ENCODE peak calls at places on chromosomes 7 and 10, in five cellular contexts. One of them, this sample, is unnamed.

GRCh38 chr7:158611541-158611940 is 23.9 kb upstream of the PTPRN2 start:
- DNase-seq in heart left ventricle: no peak
- DNase-seq in epithelial cell of esophagus: no peak
- DNase-seq in mammary epithelial cell: no peak
- DNase-seq in cardiac fibroblast: no peak
- DNase-seq in this sample: no peak

GRCh38 chr7:9125246-9125645 is 691.8 kb downstream of the NXPH1 start:
- DNase-seq in heart left ventricle: no peak
- DNase-seq in epithelial cell of esophagus: no peak
- DNase-seq in mammary epithelial cell: no peak
- DNase-seq in cardiac fibroblast: no peak
- DNase-seq in this sample: no peak

GRCh38 chr10:72229261-72230251 is 13.5 kb upstream of the ASCC1 start:
- DNase-seq in heart left ventricle: no peak
- DNase-seq in epithelial cell of esophagus: peak; percentile 14
- DNase-seq in mammary epithelial cell: no peak
- DNase-seq in cardiac fibroblast: peak; percentile 77
- DNase-seq in this sample: peak; percentile 40

GRCh38 chr10:114472874-114473248 is 68.6 kb upstream of the AFAP1L2 start:
- DNase-seq in heart left ventricle: no peak
- DNase-seq in epithelial cell of esophagus: no peak
- DNase-seq in mammary epithelial cell: no peak
- DNase-seq in cardiac fibroblast: no peak
- DNase-seq in this sample: no peak

GRCh38 chr10:91598211-91598981 is 34.5 kb downstream of the PPP1R3C start:
- DNase-seq in heart left ventricle: no peak
- DNase-seq in epithelial cell of esophagus: peak; percentile 90
- DNase-seq in mammary epithelial cell: peak; percentile 87
- DNase-seq in cardiac fibroblast: peak; percentile 79
- DNase-seq in this sample: peak; percentile 99

GRCh38 chr7:130941322-130942210 is 207.6 kb upstream of the KLF14 start:
- DNase-seq in heart left ventricle: peak; percentile 46
- DNase-seq in epithelial cell of esophagus: peak; percentile 67
- DNase-seq in mammary epithelial cell: peak; percentile 79
- DNase-seq in cardiac fibroblast: peak; percentile 54
- DNase-seq in this sample: peak; percentile 84

GRCh38 chr10:72309290-72310240 is 35.8 kb downstream of the DDIT4 start:
- DNase-seq in heart left ventricle: no peak
- DNase-seq in epithelial cell of esophagus: no peak
- DNase-seq in mammary epithelial cell: no peak
- DNase-seq in cardiac fibroblast: peak; percentile 91
- DNase-seq in this sample: peak; percentile 80

GRCh38 chr10:46250898-46251856 is 35.6 kb upstream of the ANTXRL start:
- DNase-seq in heart left ventricle: no peak
- DNase-seq in epithelial cell of esophagus: no peak
- DNase-seq in mammary epithelial cell: no peak
- DNase-seq in cardiac fibroblast: no peak
- DNase-seq in this sample: no peak

GRCh38 chr10:35795131-35795819 is 153.2 kb upstream of the FZD8 start:
- DNase-seq in heart left ventricle: no peak
- DNase-seq in epithelial cell of esophagus: peak; percentile 69
- DNase-seq in mammary epithelial cell: peak; percentile 42
- DNase-seq in cardiac fibroblast: peak; percentile 18
- DNase-seq in this sample: peak; percentile 10

GRCh38 chr10:8060010-8060703 is 5.7 kb downstream of the GATA3 start:
- DNase-seq in heart left ventricle: no peak
- DNase-seq in epithelial cell of esophagus: no peak
- DNase-seq in mammary epithelial cell: peak; percentile 82
- DNase-seq in cardiac fibroblast: no peak
- DNase-seq in this sample: no peak

GRCh38 chr7:155490697-155491628 is 33.0 kb downstream of the EN2 start:
- DNase-seq in heart left ventricle: peak; percentile 37
- DNase-seq in epithelial cell of esophagus: no peak
- DNase-seq in mammary epithelial cell: no peak
- DNase-seq in cardiac fibroblast: peak; percentile 22
- DNase-seq in this sample: no peak

GRCh38 chr7:8389898-8390642 is 43.3 kb upstream of the NXPH1 start:
- DNase-seq in heart left ventricle: no peak
- DNase-seq in epithelial cell of esophagus: peak; percentile 7
- DNase-seq in mammary epithelial cell: peak; percentile 3
- DNase-seq in cardiac fibroblast: no peak
- DNase-seq in this sample: no peak

GRCh38 chr7:5421626-5422323 is 1.9 kb downstream of the TNRC18 start:
- DNase-seq in heart left ventricle: peak; percentile 73
- DNase-seq in epithelial cell of esophagus: no peak
- DNase-seq in mammary epithelial cell: peak; percentile 49
- DNase-seq in cardiac fibroblast: peak; percentile 77
- DNase-seq in this sample: peak; percentile 93

GRCh38 chr10:8088504-8088903 is 34.0 kb downstream of the GATA3 start:
- DNase-seq in heart left ventricle: no peak
- DNase-seq in epithelial cell of esophagus: no peak
- DNase-seq in mammary epithelial cell: no peak
- DNase-seq in cardiac fibroblast: no peak
- DNase-seq in this sample: no peak

GRCh38 chr7:96233528-96234154 is 88.3 kb downstream of the SLC25A13 start:
- DNase-seq in heart left ventricle: no peak
- DNase-seq in epithelial cell of esophagus: no peak
- DNase-seq in mammary epithelial cell: no peak
- DNase-seq in cardiac fibroblast: no peak
- DNase-seq in this sample: no peak

GRCh38 chr7:85103352-85103751 is 83.5 kb downstream of the SEMA3D start:
- DNase-seq in heart left ventricle: no peak
- DNase-seq in epithelial cell of esophagus: peak; percentile 23
- DNase-seq in mammary epithelial cell: peak; percentile 48
- DNase-seq in cardiac fibroblast: peak; percentile 45
- DNase-seq in this sample: no peak

GRCh38 chr7:158734861-158735260 is 30.3 kb upstream of the NCAPG2 start:
- DNase-seq in heart left ventricle: no peak
- DNase-seq in epithelial cell of esophagus: peak; percentile 56
- DNase-seq in mammary epithelial cell: no peak
- DNase-seq in cardiac fibroblast: peak; percentile 31
- DNase-seq in this sample: peak; percentile 29

GRCh38 chr10:11012880-11013279 is 4.8 kb upstream of the CELF2 start:
- DNase-seq in heart left ventricle: no peak
- DNase-seq in epithelial cell of esophagus: no peak
- DNase-seq in mammary epithelial cell: no peak
- DNase-seq in cardiac fibroblast: no peak
- DNase-seq in this sample: no peak

GRCh38 chr10:3525832-3526449 is 259.1 kb downstream of the KLF6 start:
- DNase-seq in heart left ventricle: no peak
- DNase-seq in epithelial cell of esophagus: peak; percentile 98
- DNase-seq in mammary epithelial cell: peak; percentile 92
- DNase-seq in cardiac fibroblast: peak; percentile 95
- DNase-seq in this sample: peak; percentile 98

GRCh38 chr10:79235765-79236755 is 111.2 kb upstream of the PPIF start:
- DNase-seq in heart left ventricle: no peak
- DNase-seq in epithelial cell of esophagus: no peak
- DNase-seq in mammary epithelial cell: no peak
- DNase-seq in cardiac fibroblast: no peak
- DNase-seq in this sample: no peak

GRCh38 chr10:43278216-43278615 is 11.4 kb upstream of the RASGEF1A start:
- DNase-seq in heart left ventricle: no peak
- DNase-seq in epithelial cell of esophagus: peak; percentile 60
- DNase-seq in mammary epithelial cell: peak; percentile 10
- DNase-seq in cardiac fibroblast: no peak
- DNase-seq in this sample: no peak

GRCh38 chr7:99910976-99911375 is 8.4 kb downstream of the TRIM4 start:
- DNase-seq in heart left ventricle: no peak
- DNase-seq in epithelial cell of esophagus: no peak
- DNase-seq in mammary epithelial cell: no peak
- DNase-seq in cardiac fibroblast: no peak
- DNase-seq in this sample: no peak

GRCh38 chr10:7297094-7297493 is 113.7 kb downstream of the SFMBT2 start:
- DNase-seq in heart left ventricle: no peak
- DNase-seq in epithelial cell of esophagus: no peak
- DNase-seq in mammary epithelial cell: no peak
- DNase-seq in cardiac fibroblast: no peak
- DNase-seq in this sample: no peak

GRCh38 chr10:5014936-5015335 is 11.3 kb upstream of the AKR1C2 start:
- DNase-seq in heart left ventricle: no peak
- DNase-seq in epithelial cell of esophagus: peak; percentile 45
- DNase-seq in mammary epithelial cell: no peak
- DNase-seq in cardiac fibroblast: peak; percentile 43
- DNase-seq in this sample: no peak

GRCh38 chr7:1105189-1105588 is 17.3 kb downstream of the GPER1 start:
- DNase-seq in heart left ventricle: no peak
- DNase-seq in epithelial cell of esophagus: no peak
- DNase-seq in mammary epithelial cell: no peak
- DNase-seq in cardiac fibroblast: no peak
- DNase-seq in this sample: no peak

DNA sequence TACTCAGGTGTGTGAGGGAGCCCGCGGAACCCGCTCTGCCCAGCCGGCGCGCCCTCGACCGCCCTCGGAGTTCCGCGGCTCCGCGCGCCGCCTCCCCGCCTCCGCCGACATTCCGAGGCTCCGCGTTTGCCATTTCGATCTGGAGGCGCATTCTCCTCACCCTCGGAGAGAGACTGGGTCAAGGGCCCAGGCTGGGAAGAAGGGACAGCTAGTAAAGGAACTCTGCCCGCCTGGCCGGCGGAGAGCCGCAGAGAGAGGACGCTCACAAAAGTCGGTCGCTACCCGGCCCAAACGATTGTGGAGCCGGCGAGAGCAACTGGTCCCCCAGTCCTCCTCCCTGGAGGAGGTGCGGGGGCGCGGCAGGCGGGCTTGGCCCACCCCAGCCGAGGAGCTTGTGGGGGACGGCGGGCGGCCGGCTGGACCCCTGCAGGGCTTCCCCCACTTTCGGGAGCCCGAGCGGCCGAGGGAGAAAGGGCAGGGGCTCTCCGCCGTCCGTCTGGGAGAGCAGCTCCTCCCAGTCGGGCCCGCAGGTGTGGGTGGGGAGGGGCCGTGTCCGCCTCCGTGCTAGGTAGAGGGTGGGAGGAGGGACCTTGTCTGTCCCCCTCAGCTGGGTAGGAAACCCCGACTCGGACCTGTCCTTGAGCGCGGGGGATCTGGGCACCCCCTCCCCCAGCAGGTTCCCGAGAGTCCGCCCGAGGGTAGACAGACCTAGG is 74.3 kb upstream of the LEP start:
- DNase-seq in heart left ventricle: no peak
- DNase-seq in epithelial cell of esophagus: peak; percentile 27
- DNase-seq in mammary epithelial cell: peak; percentile 12
- DNase-seq in cardiac fibroblast: peak; percentile 3
- DNase-seq in this sample: no peak
- H3K4me3 ChIP-seq in heart left ventricle: no peak overlapping the region
- H3K4me3 ChIP-seq in epithelial cell of esophagus: peak overlapping the region; percentile 41
- H3K4me3 ChIP-seq in mammary epithelial cell: peak overlapping the region; percentile 35
- H3K4me3 ChIP-seq in cardiac fibroblast: peak overlapping the region; percentile 7
- H3K4me3 ChIP-seq in this sample: peak overlapping the region; percentile 18

DNA sequence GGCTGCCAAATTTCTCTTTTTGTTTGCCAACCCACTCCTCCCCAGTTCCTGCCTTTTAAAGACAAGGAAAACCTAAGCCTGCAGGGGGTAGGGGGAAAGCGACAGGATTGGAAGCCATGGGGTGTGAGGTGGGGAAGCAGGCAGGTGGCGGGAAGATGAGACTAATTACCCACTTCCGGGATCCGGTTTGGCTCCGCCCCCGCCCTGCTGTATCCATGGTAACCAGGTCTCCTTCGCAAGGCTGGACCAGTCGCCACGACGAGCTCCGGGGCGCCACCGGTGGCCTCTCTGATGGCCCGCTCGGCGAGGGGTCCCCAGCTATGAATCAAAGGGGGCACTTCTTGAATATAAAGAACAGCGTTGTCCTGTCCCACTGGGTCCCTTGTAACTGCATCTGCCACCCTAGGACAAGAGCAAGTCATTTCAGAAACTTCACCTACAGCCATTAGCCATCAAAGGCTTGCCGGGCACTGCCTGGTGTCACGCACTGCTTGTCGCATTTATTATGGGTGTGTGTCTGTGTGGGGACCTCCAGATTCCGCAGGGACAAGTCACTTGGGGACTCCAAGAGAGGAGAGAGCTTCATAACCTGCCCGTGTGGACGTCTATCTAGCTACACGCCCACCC is 55.4 kb upstream of the LMTK2 start:
- DNase-seq in heart left ventricle: no peak
- DNase-seq in epithelial cell of esophagus: peak; percentile 14
- DNase-seq in mammary epithelial cell: no peak
- DNase-seq in cardiac fibroblast: no peak
- DNase-seq in this sample: no peak
- TF ChIP-seq CTCF in heart left ventricle: no peak
- TF ChIP-seq CTCF in epithelial cell of esophagus: no peak
- TF ChIP-seq CTCF in mammary epithelial cell: no peak
- TF ChIP-seq CTCF in cardiac fibroblast: no peak
- TF ChIP-seq CTCF in this sample: no peak

DNA sequence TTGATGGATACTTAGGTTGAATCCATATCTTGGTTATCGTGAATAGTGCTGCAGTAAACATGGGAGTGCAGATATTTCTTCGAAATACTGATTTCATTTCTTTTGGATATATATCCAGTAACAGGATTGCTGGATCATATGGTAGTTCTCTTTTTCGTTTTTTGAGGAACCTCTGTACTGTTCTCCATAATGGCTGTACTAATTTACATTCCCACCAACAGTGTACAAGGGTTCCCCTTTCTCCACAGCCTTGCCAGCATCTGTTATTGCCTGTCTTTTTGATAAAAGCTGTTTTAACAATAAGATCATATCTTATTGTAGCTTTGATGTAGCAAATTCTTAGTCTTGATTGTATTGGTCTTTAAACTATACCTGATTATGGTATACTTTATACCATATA is 45.3 kb downstream of the ZNRF2 start:
- DNase-seq in heart left ventricle: no peak
- DNase-seq in epithelial cell of esophagus: no peak
- DNase-seq in mammary epithelial cell: no peak
- DNase-seq in cardiac fibroblast: no peak
- DNase-seq in this sample: no peak
- H3K4me3 ChIP-seq in heart left ventricle: no peak overlapping the region
- H3K4me3 ChIP-seq in epithelial cell of esophagus: no peak overlapping the region
- H3K4me3 ChIP-seq in mammary epithelial cell: no peak overlapping the region
- H3K4me3 ChIP-seq in cardiac fibroblast: no peak overlapping the region
- H3K4me3 ChIP-seq in this sample: no peak overlapping the region

DNA sequence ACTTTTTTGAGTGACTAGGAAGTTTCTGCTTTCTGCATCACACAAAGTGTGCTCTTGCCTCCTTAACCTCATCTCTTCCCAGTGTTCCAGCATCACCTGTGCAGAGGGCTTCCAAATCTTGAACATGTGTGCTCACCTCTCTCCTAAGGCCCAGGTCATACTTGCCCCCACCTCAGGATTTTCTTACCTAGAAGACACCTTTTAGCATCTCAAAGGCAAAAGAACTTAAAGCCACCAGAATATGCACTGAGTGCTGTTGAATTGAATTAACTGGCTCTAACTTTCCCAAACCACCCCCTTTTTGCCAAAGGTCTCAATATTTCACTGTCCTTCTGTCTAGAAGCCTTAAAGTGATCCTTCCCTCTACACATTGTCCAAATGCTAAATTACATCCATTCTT is 66.5 kb downstream of the SRI start:
- DNase-seq in heart left ventricle: no peak
- DNase-seq in epithelial cell of esophagus: no peak
- DNase-seq in mammary epithelial cell: no peak
- DNase-seq in cardiac fibroblast: no peak
- DNase-seq in this sample: no peak
- TF ChIP-seq CTCF in heart left ventricle: no peak
- TF ChIP-seq CTCF in epithelial cell of esophagus: no peak
- TF ChIP-seq CTCF in mammary epithelial cell: no peak
- TF ChIP-seq CTCF in cardiac fibroblast: no peak
- TF ChIP-seq CTCF in this sample: no peak

This sample was measured in fibroblast of villous mesenchyme.